ENCODE peak calls at places on chromosomes 1 and 21, in six cellular contexts. M is HTR-8/SVneo; Q is CD4-positive, alpha-beta T cell; W is EH; X is fibroblast of the conjunctiva; I is NCI-H524. D is an unnamed sample.

GRCh38 chr1:220922951-220923350 is 43.7 kb downstream of the HLX start:
- DNase-seq in W (no peak), M (no peak), Q (no peak), I (peak), X (no peak), D (no peak)

GRCh38 chr1:64133036-64133435 is 70.4 kb upstream of the UBE2U start:
- DNase-seq in X (peak), M (peak), I (no peak), W (peak), Q (no peak), D (no peak)

GRCh38 chr21:25350056-25350455 is 257.2 kb downstream of the MRPL39 start:
- DNase-seq in W (peak), Q (no peak), X (peak), M (peak), I (no peak), D (no peak)

GRCh38 chr1:56915960-56916359 is 49.9 kb downstream of the C8B start:
- DNase-seq in I (peak), Q (no peak), M (no peak), W (no peak), X (no peak), D (no peak)

GRCh38 chr1:34266127-34266951 is 89.6 kb downstream of the C1orf94 start:
- DNase-seq in W (no peak), X (no peak), M (no peak), Q (no peak), I (peak), D (no peak)

GRCh38 chr21:39003982-39004775 is 179.1 kb downstream of the PSMG1 start:
- DNase-seq in X (no peak), Q (no peak), W (peak), I (no peak), M (no peak), D (no peak)

GRCh38 chr1:222844108-222844779 is 29.4 kb downstream of the DISP1 start:
- DNase-seq in X (peak), M (no peak), I (no peak), Q (no peak), W (peak), D (no peak)

GRCh38 chr1:4652631-4653327 is 1.6 kb upstream of the AJAP1 start:
- DNase-seq in X (no peak), I (no peak), Q (peak), M (peak), W (peak), D (peak)

GRCh38 chr1:197919523-197920301 is 2.5 kb downstream of the LHX9 start:
- DNase-seq in M (no peak), W (peak), I (no peak), Q (no peak), X (no peak), D (no peak)

GRCh38 chr1:201841265-201841912 is 12.4 kb downstream of the IPO9 start:
- DNase-seq in Q (no peak), W (no peak), I (no peak), M (no peak), X (no peak), D (no peak)

GRCh38 chr1:90713741-90714509 is 3.2 kb downstream of the BARHL2 start:
- DNase-seq in Q (no peak), I (no peak), X (no peak), W (no peak), M (no peak), D (no peak)

GRCh38 chr1:232477728-232478127 is 152.2 kb downstream of the SIPA1L2 start:
- DNase-seq in X (peak), I (no peak), Q (no peak), W (peak), M (peak), D (no peak)

GRCh38 chr1:185317886-185318310 is 855 bp upstream of the IVNS1ABP start:
- DNase-seq in I (no peak), M (peak), W (no peak), Q (peak), X (no peak), D (peak)

GRCh38 chr1:51453010-51453409 is 66.1 kb downstream of the EPS15 start:
- DNase-seq in X (no peak), Q (no peak), W (no peak), I (no peak), M (no peak), D (no peak)

GRCh38 chr1:52037402-52037814 is 3.8 kb upstream of the KTI12 start:
- DNase-seq in X (no peak), M (no peak), W (peak), Q (no peak), I (no peak), D (no peak)

GRCh38 chr1:152902676-152903075 is 5.7 kb upstream of the IVL start:
- DNase-seq in I (no peak), X (no peak), M (no peak), Q (no peak), W (no peak), D (no peak)

GRCh38 chr1:215321802-215322201 is 239.3 kb downstream of the KCNK2 start:
- DNase-seq in I (no peak), X (no peak), M (no peak), Q (no peak), W (peak), D (no peak)

GRCh38 chr1:163821679-163822078 is 499.9 kb downstream of the NUF2 start:
- DNase-seq in I (no peak), W (no peak), Q (no peak), M (no peak), X (no peak), D (no peak)